ENCODE peak calls at places on chromosomes 12 and 14, in five cellular contexts. One of them, this sample, is unnamed.

GRCh38 chr12:92955997-92956663 is 27.0 kb upstream of the EEA1 start:
- DNase-seq in stomach: no peak
- DNase-seq in K562: no peak
- DNase-seq in transverse colon: no peak
- DNase-seq in spleen: no peak
- DNase-seq in this sample: no peak

GRCh38 chr14:52313493-52313881 is 625 bp upstream of the PTGER2 start:
- DNase-seq in stomach: no peak
- DNase-seq in K562: no peak
- DNase-seq in transverse colon: no peak
- DNase-seq in spleen: no peak
- DNase-seq in this sample: no peak

GRCh38 chr14:103880986-103881926 is 33.9 kb upstream of the PPP1R13B start:
- DNase-seq in transverse colon: no peak
- DNase-seq in stomach: peak; percentile 83
- DNase-seq in spleen: peak; percentile 84
- DNase-seq in K562: no peak
- DNase-seq in this sample: no peak

GRCh38 chr14:104143521-104144452 is 5.4 kb downstream of the KIF26A start:
- DNase-seq in K562: no peak
- DNase-seq in stomach: peak; percentile 38
- DNase-seq in spleen: peak; percentile 69
- DNase-seq in transverse colon: no peak
- DNase-seq in this sample: no peak

GRCh38 chr12:65824314-65824563 is at the start of gene HMGA2:
- DNase-seq in transverse colon: no peak
- DNase-seq in spleen: no peak
- DNase-seq in K562: no peak
- DNase-seq in stomach: no peak
- DNase-seq in this sample: no peak

GRCh38 chr12:85373045-85373444 is 93.0 kb downstream of the ALX1 start:
- DNase-seq in spleen: no peak
- DNase-seq in stomach: no peak
- DNase-seq in transverse colon: no peak
- DNase-seq in K562: no peak
- DNase-seq in this sample: no peak

GRCh38 chr12:111406474-111407370 is 999 bp downstream of the SH2B3 start:
- DNase-seq in transverse colon: no peak
- DNase-seq in K562: no peak
- DNase-seq in spleen: peak; percentile 91
- DNase-seq in stomach: no peak
- DNase-seq in this sample: no peak

GRCh38 chr14:21018286-21018685 is 6.6 kb downstream of the NDRG2 start:
- DNase-seq in stomach: no peak
- DNase-seq in spleen: no peak
- DNase-seq in transverse colon: no peak
- DNase-seq in K562: no peak
- DNase-seq in this sample: no peak

GRCh38 chr14:100587763-100588411 is 670 bp upstream of the BEGAIN start:
- DNase-seq in stomach: no peak
- DNase-seq in transverse colon: no peak
- DNase-seq in spleen: peak; percentile 41
- DNase-seq in K562: no peak
- DNase-seq in this sample: no peak

GRCh38 chr12:131916306-131917138 is 12.6 kb upstream of the PUS1 start:
- DNase-seq in spleen: no peak
- DNase-seq in stomach: no peak
- DNase-seq in transverse colon: no peak
- DNase-seq in K562: no peak
- DNase-seq in this sample: no peak

GRCh38 chr12:8813963-8814362 is 8.5 kb upstream of the A2ML1 start:
- DNase-seq in spleen: no peak
- DNase-seq in K562: no peak
- DNase-seq in transverse colon: no peak
- DNase-seq in stomach: no peak
- DNase-seq in this sample: no peak

GRCh38 chr14:37707716-37708115 is 112.3 kb downstream of the TTC6 start:
- DNase-seq in stomach: no peak
- DNase-seq in transverse colon: no peak
- DNase-seq in K562: no peak
- DNase-seq in spleen: no peak
- DNase-seq in this sample: no peak

GRCh38 chr14:39483682-39484081 is 51.4 kb upstream of the FBXO33 start:
- DNase-seq in K562: no peak
- DNase-seq in stomach: no peak
- DNase-seq in transverse colon: no peak
- DNase-seq in spleen: no peak
- DNase-seq in this sample: no peak
- TF ChIP-seq POLR2A in K562: no peak
- TF ChIP-seq POLR2A in stomach: no peak
- TF ChIP-seq POLR2A in transverse colon: no peak
- TF ChIP-seq POLR2A in spleen: no peak
- TF ChIP-seq POLR2A in this sample: no peak

DNA sequence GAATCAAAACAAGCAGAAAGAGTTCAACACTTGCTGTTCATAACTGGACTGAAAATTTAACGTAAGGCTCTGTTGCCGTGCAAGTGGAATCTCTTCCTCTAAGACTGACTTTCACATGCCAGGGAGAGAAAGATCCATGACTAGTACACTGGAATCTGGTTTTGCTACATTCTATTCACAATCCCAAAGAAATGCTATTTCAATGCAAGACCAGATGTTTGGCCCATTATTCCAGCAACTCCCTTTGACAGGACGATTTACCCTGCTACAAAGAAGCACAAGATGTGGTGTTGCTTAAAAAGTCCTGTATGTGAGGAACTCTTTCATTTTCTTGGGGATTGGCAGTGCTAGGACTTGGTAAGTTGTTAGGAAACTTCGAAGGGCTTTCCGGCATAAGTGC is 17.4 kb downstream of the RFC5 start:
- DNase-seq in K562: no peak
- DNase-seq in transverse colon: no peak
- DNase-seq in spleen: no peak
- DNase-seq in stomach: no peak
- DNase-seq in this sample: no peak
- TF ChIP-seq POLR2A in K562: peak; percentile 58
- TF ChIP-seq POLR2A in transverse colon: no peak
- TF ChIP-seq POLR2A in spleen: no peak
- TF ChIP-seq POLR2A in stomach: no peak
- TF ChIP-seq POLR2A in this sample: no peak

GRCh38 chr14:50051706-50052105 is 64.7 kb downstream of the VCPKMT start:
- DNase-seq in spleen: no peak
- DNase-seq in transverse colon: no peak
- DNase-seq in K562: no peak
- DNase-seq in stomach: no peak
- DNase-seq in this sample: no peak

GRCh38 chr14:50055461-50056228 is 60.7 kb downstream of the VCPKMT start:
- DNase-seq in transverse colon: no peak
- DNase-seq in K562: no peak
- DNase-seq in stomach: no peak
- DNase-seq in spleen: no peak
- DNase-seq in this sample: no peak

GRCh38 chr14:50052517-50052916 is 63.9 kb downstream of the VCPKMT start:
- DNase-seq in spleen: no peak
- DNase-seq in K562: no peak
- DNase-seq in stomach: no peak
- DNase-seq in transverse colon: no peak
- DNase-seq in this sample: no peak

GRCh38 chr14:50056457-50056856 is 59.9 kb downstream of the VCPKMT start:
- DNase-seq in transverse colon: no peak
- DNase-seq in spleen: no peak
- DNase-seq in stomach: no peak
- DNase-seq in K562: no peak
- DNase-seq in this sample: no peak

DNA sequence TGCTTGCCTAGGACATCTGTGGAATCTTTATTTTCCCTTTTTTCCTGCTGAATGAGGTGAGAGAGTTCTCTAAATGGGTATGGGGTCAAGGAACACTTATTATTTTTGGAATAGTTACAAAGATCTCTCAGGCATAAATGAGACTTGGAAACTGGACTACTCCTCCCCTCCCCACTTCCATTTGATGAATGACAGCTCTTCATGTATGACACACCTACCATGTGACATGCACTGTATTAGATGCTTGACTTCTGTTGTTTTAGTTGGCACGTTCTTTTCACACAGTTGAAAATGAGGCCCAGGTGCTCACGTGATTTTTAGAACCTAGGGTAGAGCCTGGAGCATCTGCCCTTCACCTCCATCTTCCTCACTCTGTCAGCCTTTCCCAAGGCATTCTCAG is 62.4 kb downstream of the VCPKMT start:
- DNase-seq in transverse colon: no peak
- DNase-seq in stomach: no peak
- DNase-seq in spleen: no peak
- DNase-seq in K562: no peak
- DNase-seq in this sample: no peak
- TF ChIP-seq POLR2A in transverse colon: no peak
- TF ChIP-seq POLR2A in stomach: no peak
- TF ChIP-seq POLR2A in spleen: no peak
- TF ChIP-seq POLR2A in K562: no peak
- TF ChIP-seq POLR2A in this sample: no peak

DNA sequence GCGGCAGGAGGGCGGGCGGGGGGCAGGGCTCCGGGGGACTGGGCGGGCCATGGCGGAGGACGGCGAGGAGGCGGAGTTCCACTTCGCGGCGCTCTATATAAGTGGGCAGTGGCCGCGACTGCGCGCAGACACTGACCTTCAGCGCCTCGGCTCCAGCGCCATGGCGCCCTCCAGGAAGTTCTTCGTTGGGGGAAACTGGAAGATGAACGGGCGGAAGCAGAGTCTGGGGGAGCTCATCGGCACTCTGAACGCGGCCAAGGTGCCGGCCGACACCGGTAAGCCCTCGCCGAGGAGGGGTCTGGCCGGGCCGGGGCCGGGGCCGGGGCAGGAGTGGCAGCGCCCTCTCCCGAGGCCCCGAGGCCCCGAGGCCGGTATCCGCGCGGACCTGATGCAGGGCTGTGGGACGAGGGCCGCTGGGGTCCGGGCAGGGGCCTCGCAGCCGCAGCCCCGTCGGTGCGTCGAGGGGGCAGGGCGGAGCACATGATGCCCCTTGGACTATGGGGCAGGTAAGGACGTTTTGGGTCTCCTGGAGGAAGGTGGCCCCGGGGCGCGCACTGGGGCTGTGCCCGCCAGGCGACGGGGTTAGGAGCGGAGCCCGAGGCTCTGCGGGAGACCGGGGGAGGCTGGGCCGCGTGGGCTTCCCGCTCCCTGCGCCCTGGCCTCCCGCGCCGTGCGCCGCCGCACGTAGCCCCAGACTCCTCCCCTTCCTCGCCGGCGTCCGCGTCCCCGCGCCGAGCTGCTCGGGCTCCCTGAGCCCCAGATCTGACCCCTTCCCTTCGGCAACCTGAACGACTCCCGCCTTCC is at the start of gene TPI1:
- DNase-seq in spleen: peak; percentile 92
- DNase-seq in stomach: peak; percentile 87
- DNase-seq in K562: peak; percentile 91
- DNase-seq in transverse colon: peak; percentile 90
- DNase-seq in this sample: peak; percentile 69
- TF ChIP-seq POLR2A in spleen: peak; percentile 87
- TF ChIP-seq POLR2A in stomach: peak; percentile 95
- TF ChIP-seq POLR2A in K562: peak; percentile 99
- TF ChIP-seq POLR2A in transverse colon: peak; percentile 100
- TF ChIP-seq POLR2A in this sample: peak; percentile 98

DNA sequence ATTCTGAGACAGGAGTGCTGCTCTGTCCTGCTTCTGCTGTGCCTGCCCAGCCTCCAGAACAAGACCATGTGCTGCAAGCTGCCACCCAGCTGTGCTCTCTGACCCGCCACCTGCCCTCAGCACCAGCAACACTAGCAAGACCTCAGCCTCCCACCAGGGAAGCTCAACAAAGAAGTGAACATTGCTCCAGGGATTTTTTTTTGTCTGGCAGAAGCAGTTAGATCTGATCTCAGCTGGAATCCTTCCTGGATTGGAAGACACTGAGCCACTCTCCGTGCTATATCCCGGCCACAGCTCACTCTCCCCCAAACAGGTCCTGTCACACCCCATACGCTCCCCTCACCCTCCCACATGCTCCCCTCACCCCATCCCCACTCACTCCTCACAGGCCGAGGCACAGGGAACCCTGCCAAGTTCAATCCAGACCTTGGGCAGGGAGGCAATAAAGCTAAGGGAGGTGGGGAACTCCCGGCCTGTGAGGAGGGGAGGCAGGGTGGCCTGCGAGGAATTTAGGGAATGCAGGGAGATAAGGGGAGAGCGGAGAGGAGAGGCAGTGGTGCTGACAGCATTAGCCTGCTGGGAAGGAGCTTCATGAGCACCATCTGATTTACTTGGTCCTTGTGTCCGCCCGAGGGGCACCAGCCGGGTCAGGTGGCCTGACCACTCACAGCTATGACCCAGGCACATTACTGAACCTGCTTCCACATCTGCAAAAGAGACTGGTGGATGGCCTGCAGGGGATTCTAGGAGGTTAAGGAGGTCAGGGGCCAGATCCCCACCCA is 29.7 kb downstream of the CCDC85C start:
- DNase-seq in transverse colon: peak; percentile 78
- DNase-seq in K562: no peak
- DNase-seq in stomach: peak; percentile 72
- DNase-seq in spleen: no peak
- DNase-seq in this sample: peak; percentile 71
- TF ChIP-seq POLR2A in transverse colon: no peak
- TF ChIP-seq POLR2A in K562: no peak
- TF ChIP-seq POLR2A in stomach: no peak
- TF ChIP-seq POLR2A in spleen: no peak
- TF ChIP-seq POLR2A in this sample: no peak

GRCh38 chr14:23562822-23563472 is 4.6 kb downstream of the AP1G2 start:
- DNase-seq in transverse colon: peak; percentile 41
- DNase-seq in stomach: peak; percentile 58
- DNase-seq in K562: peak; percentile 61
- DNase-seq in spleen: no peak
- DNase-seq in this sample: no peak
- TF ChIP-seq POLR2A in transverse colon: no peak
- TF ChIP-seq POLR2A in stomach: no peak
- TF ChIP-seq POLR2A in K562: no peak
- TF ChIP-seq POLR2A in spleen: no peak
- TF ChIP-seq POLR2A in this sample: no peak